ENCODE peak calls at places on chromosomes 12 and 14, in six cellular contexts. One of them, this sample, is unnamed.

GRCh38 chr12:62865090-62865489 is 69.9 kb downstream of the PPM1H start:
- DNase-seq in suprapubic skin: no peak
- DNase-seq in sigmoid colon: no peak
- DNase-seq in mammary epithelial cell: no peak
- DNase-seq in fibroblast of pulmonary artery: no peak
- DNase-seq in nephron progenitor cell: no peak
- DNase-seq in this sample: no peak

GRCh38 chr14:60514378-60515243 is 5.7 kb downstream of the SIX6 start:
- DNase-seq in fibroblast of pulmonary artery: no peak
- DNase-seq in mammary epithelial cell: no peak
- DNase-seq in nephron progenitor cell: peak
- DNase-seq in sigmoid colon: no peak
- DNase-seq in suprapubic skin: no peak
- DNase-seq in this sample: no peak

GRCh38 chr12:46390881-46391280 is 18.3 kb upstream of the SLC38A2 start:
- DNase-seq in mammary epithelial cell: no peak
- DNase-seq in sigmoid colon: no peak
- DNase-seq in suprapubic skin: no peak
- DNase-seq in fibroblast of pulmonary artery: no peak
- DNase-seq in nephron progenitor cell: no peak
- DNase-seq in this sample: no peak

GRCh38 chr12:108573310-108573709 is 10.9 kb downstream of the ISCU start:
- DNase-seq in sigmoid colon: no peak
- DNase-seq in fibroblast of pulmonary artery: no peak
- DNase-seq in suprapubic skin: no peak
- DNase-seq in nephron progenitor cell: no peak
- DNase-seq in mammary epithelial cell: no peak
- DNase-seq in this sample: no peak

GRCh38 chr12:7503686-7504085 is at the start of gene CD163:
- DNase-seq in fibroblast of pulmonary artery: no peak
- DNase-seq in suprapubic skin: no peak
- DNase-seq in nephron progenitor cell: no peak
- DNase-seq in sigmoid colon: no peak
- DNase-seq in mammary epithelial cell: no peak
- DNase-seq in this sample: no peak

GRCh38 chr12:22271036-22271435 is 63.5 kb downstream of the ST8SIA1 start:
- DNase-seq in sigmoid colon: no peak
- DNase-seq in nephron progenitor cell: no peak
- DNase-seq in mammary epithelial cell: peak
- DNase-seq in fibroblast of pulmonary artery: peak
- DNase-seq in suprapubic skin: no peak
- DNase-seq in this sample: no peak

GRCh38 chr12:68367136-68367535 is 35.0 kb upstream of the MDM1 start:
- DNase-seq in suprapubic skin: no peak
- DNase-seq in sigmoid colon: no peak
- DNase-seq in fibroblast of pulmonary artery: no peak
- DNase-seq in nephron progenitor cell: no peak
- DNase-seq in mammary epithelial cell: no peak
- DNase-seq in this sample: no peak

GRCh38 chr14:100884456-100884855 is 19.1 kb downstream of the RTL1 start:
- DNase-seq in mammary epithelial cell: no peak
- DNase-seq in sigmoid colon: peak
- DNase-seq in nephron progenitor cell: no peak
- DNase-seq in fibroblast of pulmonary artery: no peak
- DNase-seq in suprapubic skin: no peak
- DNase-seq in this sample: no peak

GRCh38 chr14:61140872-61141271 is 140.3 kb downstream of the TMEM30B start:
- DNase-seq in fibroblast of pulmonary artery: peak
- DNase-seq in suprapubic skin: no peak
- DNase-seq in sigmoid colon: no peak
- DNase-seq in nephron progenitor cell: no peak
- DNase-seq in mammary epithelial cell: peak
- DNase-seq in this sample: no peak

DNA sequence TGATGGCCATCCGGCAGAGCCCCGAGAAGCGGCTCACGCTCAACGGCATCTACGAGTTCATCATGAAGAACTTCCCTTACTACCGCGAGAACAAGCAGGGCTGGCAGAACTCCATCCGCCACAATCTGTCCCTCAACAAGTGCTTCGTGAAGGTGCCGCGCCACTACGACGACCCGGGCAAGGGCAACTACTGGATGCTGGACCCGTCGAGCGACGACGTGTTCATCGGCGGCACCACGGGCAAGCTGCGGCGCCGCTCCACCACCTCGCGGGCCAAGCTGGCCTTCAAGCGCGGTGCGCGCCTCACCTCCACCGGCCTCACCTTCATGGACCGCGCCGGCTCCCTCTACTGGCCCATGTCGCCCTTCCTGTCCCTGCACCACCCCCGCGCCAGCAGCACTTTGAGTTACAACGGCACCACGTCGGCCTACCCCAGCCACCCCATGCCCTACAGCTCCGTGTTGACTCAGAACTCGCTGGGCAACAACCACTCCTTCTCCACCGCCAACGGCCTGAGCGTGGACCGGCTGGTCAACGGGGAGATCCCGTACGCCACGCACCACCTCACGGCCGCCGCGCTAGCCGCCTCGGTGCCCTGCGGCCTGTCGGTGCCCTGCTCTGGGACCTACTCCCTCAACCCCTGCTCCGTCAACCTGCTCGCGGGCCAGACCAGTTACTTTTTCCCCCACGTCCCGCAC is 1.4 kb downstream of the FOXG1 start:
- DNase-seq in fibroblast of pulmonary artery: no peak
- DNase-seq in suprapubic skin: no peak
- DNase-seq in sigmoid colon: no peak
- DNase-seq in nephron progenitor cell: peak
- DNase-seq in mammary epithelial cell: no peak
- DNase-seq in this sample: no peak
- TF ChIP-seq CTCF in fibroblast of pulmonary artery: no peak
- TF ChIP-seq CTCF in suprapubic skin: no peak
- TF ChIP-seq CTCF in sigmoid colon: no peak
- TF ChIP-seq CTCF in nephron progenitor cell: no peak
- TF ChIP-seq CTCF in mammary epithelial cell: no peak
- TF ChIP-seq CTCF in this sample: no peak

DNA sequence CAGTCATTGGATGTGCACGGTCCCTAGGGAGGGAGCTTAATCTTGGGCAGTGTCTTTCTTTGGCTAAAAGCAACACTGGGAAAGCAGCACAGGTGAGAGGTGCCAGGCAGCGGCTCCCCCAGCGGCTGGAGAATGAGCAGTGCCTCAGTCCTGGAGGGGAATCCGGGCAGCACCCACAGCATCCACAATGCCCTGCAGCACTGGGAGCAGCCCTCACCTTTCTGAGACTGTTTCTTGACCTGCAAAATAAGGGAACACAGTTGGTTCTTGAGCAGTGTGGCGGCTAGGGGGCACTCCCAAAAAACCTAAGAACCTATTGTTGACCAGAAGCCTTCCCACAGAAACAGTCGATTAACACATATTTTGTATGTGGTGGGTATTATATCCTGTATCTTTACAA is 75.8 kb downstream of the SINHCAF start:
- DNase-seq in nephron progenitor cell: no peak
- DNase-seq in fibroblast of pulmonary artery: no peak
- DNase-seq in mammary epithelial cell: no peak
- DNase-seq in sigmoid colon: no peak
- DNase-seq in suprapubic skin: no peak
- DNase-seq in this sample: no peak
- TF ChIP-seq CTCF in nephron progenitor cell: no peak
- TF ChIP-seq CTCF in fibroblast of pulmonary artery: no peak
- TF ChIP-seq CTCF in mammary epithelial cell: no peak
- TF ChIP-seq CTCF in sigmoid colon: no peak
- TF ChIP-seq CTCF in suprapubic skin: no peak
- TF ChIP-seq CTCF in this sample: no peak

DNA sequence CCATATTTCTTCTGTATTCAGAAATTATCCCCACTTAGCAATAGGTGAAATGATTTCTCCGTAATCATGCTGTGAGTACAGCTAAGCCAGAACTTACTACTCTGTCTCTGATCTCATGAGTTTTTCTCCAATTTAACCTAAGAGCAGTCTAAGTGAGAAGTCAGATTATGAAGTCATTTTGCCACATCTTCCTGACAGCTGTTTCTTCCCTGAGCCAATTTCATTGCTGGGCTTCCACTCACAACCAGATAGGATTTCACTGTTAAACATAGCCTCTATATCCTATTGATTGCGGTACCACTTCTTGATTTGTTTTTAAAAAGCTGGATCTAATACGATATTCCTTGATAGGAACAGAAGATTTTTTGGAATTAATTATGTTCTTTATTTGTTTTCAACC is 212.0 kb downstream of the NPAS3 start:
- DNase-seq in nephron progenitor cell: no peak
- DNase-seq in suprapubic skin: no peak
- DNase-seq in sigmoid colon: no peak
- DNase-seq in fibroblast of pulmonary artery: no peak
- DNase-seq in mammary epithelial cell: no peak
- DNase-seq in this sample: no peak
- TF ChIP-seq CTCF in nephron progenitor cell: no peak
- TF ChIP-seq CTCF in suprapubic skin: no peak
- TF ChIP-seq CTCF in sigmoid colon: no peak
- TF ChIP-seq CTCF in fibroblast of pulmonary artery: no peak
- TF ChIP-seq CTCF in mammary epithelial cell: no peak
- TF ChIP-seq CTCF in this sample: no peak

GRCh38 chr12:111078731-111079130 is 158.4 kb upstream of the MYL2 start:
- DNase-seq in mammary epithelial cell: no peak
- DNase-seq in fibroblast of pulmonary artery: no peak
- DNase-seq in sigmoid colon: no peak
- DNase-seq in suprapubic skin: no peak
- DNase-seq in nephron progenitor cell: no peak
- DNase-seq in this sample: no peak

GRCh38 chr12:111074965-111075364 is 154.6 kb upstream of the MYL2 start:
- DNase-seq in nephron progenitor cell: no peak
- DNase-seq in suprapubic skin: no peak
- DNase-seq in sigmoid colon: no peak
- DNase-seq in mammary epithelial cell: no peak
- DNase-seq in fibroblast of pulmonary artery: no peak
- DNase-seq in this sample: no peak

GRCh38 chr12:111074559-111074958 is 154.2 kb upstream of the MYL2 start:
- DNase-seq in nephron progenitor cell: no peak
- DNase-seq in mammary epithelial cell: no peak
- DNase-seq in suprapubic skin: no peak
- DNase-seq in fibroblast of pulmonary artery: no peak
- DNase-seq in sigmoid colon: no peak
- DNase-seq in this sample: no peak

GRCh38 chr12:111076199-111076598 is 155.8 kb upstream of the MYL2 start:
- DNase-seq in fibroblast of pulmonary artery: no peak
- DNase-seq in sigmoid colon: no peak
- DNase-seq in nephron progenitor cell: no peak
- DNase-seq in suprapubic skin: no peak
- DNase-seq in mammary epithelial cell: no peak
- DNase-seq in this sample: no peak

DNA sequence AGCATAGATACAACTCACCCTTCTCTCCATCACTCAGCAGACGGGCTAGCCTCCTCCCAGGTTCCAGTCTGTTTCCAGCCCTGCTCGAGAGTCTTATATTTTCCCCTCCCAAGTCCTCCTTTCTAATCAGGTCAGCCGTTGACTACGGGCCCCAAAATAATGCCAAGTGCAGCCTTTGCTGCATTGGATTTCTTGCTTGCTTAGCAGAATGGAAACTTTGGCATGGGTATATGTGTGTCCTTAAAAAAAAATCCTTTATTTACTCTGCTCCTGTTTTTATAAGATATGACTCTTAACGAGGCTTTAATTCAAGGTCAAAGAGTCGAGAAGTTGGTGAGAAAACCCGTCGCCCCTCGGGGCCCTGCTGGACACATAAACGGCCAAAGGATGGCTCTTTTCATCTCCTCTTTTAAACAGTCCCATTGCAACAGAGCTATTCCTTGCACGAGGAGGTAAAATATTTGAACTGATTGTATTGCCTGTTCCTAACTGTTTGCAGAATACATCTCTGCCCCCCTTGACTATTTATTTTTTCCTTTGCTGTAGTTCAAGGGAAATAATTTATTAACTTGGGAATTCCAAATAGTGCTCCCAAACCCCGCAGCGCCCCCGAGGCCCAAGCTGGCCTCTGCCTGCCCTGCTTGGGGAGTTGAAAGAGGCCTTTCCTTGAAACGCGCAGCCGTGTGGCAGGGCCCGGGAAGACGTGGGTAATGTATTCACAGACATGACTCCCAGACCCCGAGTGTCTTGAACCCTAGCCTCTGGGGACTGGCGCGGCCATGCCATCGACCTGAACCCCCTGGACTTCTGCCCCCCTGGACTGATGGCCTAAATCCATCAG is 156.5 kb upstream of the MYL2 start:
- DNase-seq in fibroblast of pulmonary artery: no peak
- DNase-seq in suprapubic skin: no peak
- DNase-seq in nephron progenitor cell: peak
- DNase-seq in mammary epithelial cell: no peak
- DNase-seq in sigmoid colon: no peak
- DNase-seq in this sample: no peak
- TF ChIP-seq CTCF in fibroblast of pulmonary artery: no peak
- TF ChIP-seq CTCF in suprapubic skin: no peak
- TF ChIP-seq CTCF in nephron progenitor cell: no peak
- TF ChIP-seq CTCF in mammary epithelial cell: no peak
- TF ChIP-seq CTCF in sigmoid colon: no peak
- TF ChIP-seq CTCF in this sample: no peak

GRCh38 chr12:29831173-29831572 is 47.4 kb upstream of the TMTC1 start:
- DNase-seq in fibroblast of pulmonary artery: no peak
- DNase-seq in suprapubic skin: no peak
- DNase-seq in nephron progenitor cell: no peak
- DNase-seq in mammary epithelial cell: no peak
- DNase-seq in sigmoid colon: no peak
- DNase-seq in this sample: no peak
- TF ChIP-seq CTCF in fibroblast of pulmonary artery: no peak
- TF ChIP-seq CTCF in suprapubic skin: no peak
- TF ChIP-seq CTCF in nephron progenitor cell: no peak
- TF ChIP-seq CTCF in mammary epithelial cell: no peak
- TF ChIP-seq CTCF in sigmoid colon: no peak
- TF ChIP-seq CTCF in this sample: no peak

DNA sequence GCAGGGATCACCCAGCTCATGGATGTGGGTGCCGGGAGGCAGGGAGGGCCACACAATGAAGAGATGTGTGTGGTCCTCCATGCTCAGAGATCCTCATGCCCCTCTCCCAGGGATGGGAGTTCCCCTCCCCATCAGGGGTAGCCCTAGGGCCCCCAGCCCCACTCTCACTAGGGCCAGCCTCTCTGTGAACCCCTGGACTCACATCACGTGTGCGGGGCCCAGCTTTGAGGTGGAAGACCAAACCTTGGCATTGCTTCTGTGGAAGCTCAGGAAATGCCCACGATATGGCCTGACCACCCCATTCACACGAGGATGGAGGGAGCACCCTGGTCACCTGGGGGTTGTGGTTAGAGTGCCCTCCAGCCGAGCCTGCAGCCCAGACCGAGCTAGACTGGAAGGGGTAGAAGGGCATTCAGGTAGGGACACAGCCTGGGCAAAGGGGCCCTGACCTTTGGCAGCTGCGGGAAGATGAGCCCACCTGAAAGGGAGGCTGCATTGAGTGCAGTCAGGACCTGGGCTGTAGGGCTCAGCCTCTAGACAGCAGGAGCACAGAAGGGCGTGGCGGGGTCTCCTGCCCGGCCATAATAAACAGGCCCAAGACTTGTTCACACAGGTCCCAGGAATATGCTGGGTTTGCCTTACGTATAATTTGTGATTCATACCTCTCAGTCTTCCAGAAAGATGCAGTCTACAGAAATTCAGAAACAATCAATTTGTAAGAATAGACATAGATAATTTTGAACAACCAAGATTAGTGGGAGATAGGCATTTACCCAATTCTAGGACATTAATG is 34.8 kb upstream of the RCOR1 start:
- DNase-seq in sigmoid colon: no peak
- DNase-seq in mammary epithelial cell: peak
- DNase-seq in fibroblast of pulmonary artery: no peak
- DNase-seq in suprapubic skin: no peak
- DNase-seq in nephron progenitor cell: no peak
- DNase-seq in this sample: no peak
- TF ChIP-seq CTCF in sigmoid colon: no peak
- TF ChIP-seq CTCF in mammary epithelial cell: no peak
- TF ChIP-seq CTCF in fibroblast of pulmonary artery: no peak
- TF ChIP-seq CTCF in suprapubic skin: no peak
- TF ChIP-seq CTCF in nephron progenitor cell: no peak
- TF ChIP-seq CTCF in this sample: no peak